ENCODE peak calls at places on chromosomes 6 and 20, in six cellular contexts. B is NCI-H1092 treated with DMSO at 0.1 percent for 48 hours, G is head of caudate nucleus, Y is NCI-H1930, R is pons, L is progenitor cell of endocrine pancreas. V is an unnamed sample.

GRCh38 chr20:47453167-47453782 is 48.4 kb upstream of the NCOA3 start:
- DNase-seq in Y (no peak), B (no peak), L (no peak), R (no peak), G (no peak), V (no peak)

GRCh38 chr6:158818580-158819212 is 472 bp downstream of the EZR start:
- DNase-seq in L (peak), G (peak), Y (no peak), B (peak), R (no peak), V (peak)

GRCh38 chr6:1604347-1604990 is 5.2 kb upstream of the FOXC1 start:
- DNase-seq in Y (no peak), R (no peak), B (peak), L (peak), G (peak), V (peak)

GRCh38 chr20:62776692-62777527 is 19.4 kb upstream of the MRGBP start:
- DNase-seq in B (no peak), G (no peak), L (no peak), R (no peak), Y (no peak), V (no peak)

GRCh38 chr6:130969807-130970491 is 93.1 kb downstream of the EPB41L2 start:
- DNase-seq in G (no peak), B (no peak), Y (no peak), L (no peak), R (no peak), V (no peak)

GRCh38 chr6:40326689-40327404 is 260.3 kb downstream of the LRFN2 start:
- DNase-seq in R (no peak), L (no peak), Y (no peak), G (no peak), B (peak), V (no peak)

GRCh38 chr6:157772820-157773219 is 50.2 kb upstream of the SNX9 start:
- DNase-seq in Y (no peak), B (no peak), G (no peak), L (no peak), R (no peak), V (no peak)

GRCh38 chr6:127459231-127459641 is at the start of gene KIAA0408:
- DNase-seq in L (no peak), R (peak), B (no peak), G (no peak), Y (no peak), V (peak)

GRCh38 chr6:161079566-161080262 is 88.1 kb downstream of the MAP3K4 start:
- DNase-seq in B (no peak), R (no peak), L (no peak), G (peak), Y (no peak), V (no peak)

GRCh38 chr6:30554962-30555361 is 1.3 kb downstream of the GNL1 start:
- DNase-seq in G (no peak), B (no peak), L (no peak), R (no peak), Y (no peak), V (no peak)

GRCh38 chr6:109867009-109867969 is 110.8 kb upstream of the GPR6 start:
- DNase-seq in G (peak), R (peak), Y (no peak), L (no peak), B (peak), V (peak)

GRCh38 chr20:36439040-36439730 is 102.1 kb upstream of the MYL9 start:
- DNase-seq in Y (no peak), L (peak), R (peak), G (peak), B (peak), V (peak)

GRCh38 chr20:10667560-10668167 is 6.1 kb downstream of the JAG1 start:
- DNase-seq in R (no peak), G (peak), L (no peak), B (no peak), Y (no peak), V (no peak)

GRCh38 chr6:53326372-53327016 is 22.3 kb downstream of the ELOVL5 start:
- DNase-seq in Y (no peak), B (no peak), G (no peak), L (no peak), R (no peak), V (no peak)

V was measured in Ammon's horn.